ENCODE peak calls at places on chromosome 7, in five cellular contexts. P, B, R, Z and E are unnamed samples.

GRCh38 chr7:26618458-26618857 is 245.9 kb downstream of the SKAP2 start:
- DNase-seq in P (no peak), B (no peak), R (no peak), Z (no peak), E (no peak)

GRCh38 chr7:5183155-5183554 is 6.9 kb upstream of the WIPI2 start:
- DNase-seq in P (no peak), B (no peak), R (no peak), Z (no peak), E (no peak)

GRCh38 chr7:125828153-125828690 is 898.6 kb upstream of the POT1 start:
- DNase-seq in P (no peak), B (no peak), R (no peak), Z (no peak), E (no peak)

GRCh38 chr7:123748734-123749536 is at the start of gene WASL:
- DNase-seq in P (peak), B (peak), R (peak), Z (peak), E (peak)

GRCh38 chr7:151312831-151313809 is 28.5 kb upstream of the NUB1 start:
- DNase-seq in P (no peak), B (no peak), R (no peak), Z (no peak), E (no peak)

GRCh38 chr7:132773527-132773956 is 197.3 kb upstream of the PLXNA4 start:
- DNase-seq in P (no peak), B (peak), R (no peak), Z (no peak), E (peak)

GRCh38 chr7:44965441-44965903 is 13.3 kb downstream of the MYO1G start:
- DNase-seq in P (no peak), B (no peak), R (no peak), Z (no peak), E (no peak)

GRCh38 chr7:129053938-129054437 is 923 bp downstream of the TNPO3 start:
- DNase-seq in P (peak), B (peak), R (no peak), Z (peak), E (peak)

GRCh38 chr7:155851892-155852291 is 39.6 kb upstream of the SHH start:
- DNase-seq in P (no peak), B (no peak), R (no peak), Z (no peak), E (no peak)

GRCh38 chr7:108246227-108246837 is 116.2 kb upstream of the LAMB4 start:
- DNase-seq in P (no peak), B (peak), R (no peak), Z (no peak), E (peak)

GRCh38 chr7:139334399-139335150 is 6.6 kb upstream of the FMC1 start:
- DNase-seq in P (no peak), B (no peak), R (no peak), Z (no peak), E (no peak)

GRCh38 chr7:7595451-7595850 is 28.8 kb downstream of the MIOS start:
- DNase-seq in P (peak), B (peak), R (no peak), Z (peak), E (peak)

GRCh38 chr7:105776986-105777910 is 99.2 kb downstream of the ATXN7L1 start:
- DNase-seq in P (no peak), B (peak), R (no peak), Z (no peak), E (no peak)

GRCh38 chr7:124764071-124764846 is 1.3 kb downstream of the GPR37 start:
- DNase-seq in P (no peak), B (no peak), R (no peak), Z (peak), E (no peak)

GRCh38 chr7:29341156-29341555 is 146.6 kb downstream of the CHN2 start:
- DNase-seq in P (no peak), B (no peak), R (no peak), Z (no peak), E (no peak)

GRCh38 chr7:65832281-65832680 is 40.6 kb upstream of the VKORC1L1 start:
- DNase-seq in P (no peak), B (peak), R (no peak), Z (peak), E (peak)

GRCh38 chr7:7114575-7115291 is 67.6 kb upstream of the C1GALT1 start:
- DNase-seq in P (peak), B (no peak), R (no peak), Z (no peak), E (peak)

GRCh38 chr7:125316451-125316850 is 386.8 kb upstream of the POT1 start:
- DNase-seq in P (peak), B (no peak), R (peak), Z (peak), E (no peak)

GRCh38 chr7:100676501-100677306 is 3.2 kb downstream of the GNB2 start:
- DNase-seq in P (no peak), B (no peak), R (no peak), Z (no peak), E (no peak)

GRCh38 chr7:153530441-153530840 is 521.8 kb upstream of the DPP6 start:
- DNase-seq in P (no peak), B (no peak), R (no peak), Z (no peak), E (no peak)

GRCh38 chr7:116455009-116455408 is 44.5 kb upstream of the CAV2 start:
- DNase-seq in P (no peak), B (peak), R (no peak), Z (no peak), E (peak)

GRCh38 chr7:20307901-20308300 is 22.8 kb upstream of the ITGB8 start:
- DNase-seq in P (peak), B (no peak), R (no peak), Z (peak), E (no peak)

GRCh38 chr7:47647213-47647985 is 65.5 kb upstream of the TNS3 start:
- DNase-seq in P (no peak), B (no peak), R (no peak), Z (peak), E (no peak)

GRCh38 chr7:70923086-70923845 is 208.7 kb upstream of the GALNT17 start:
- DNase-seq in P (no peak), B (no peak), R (no peak), Z (peak), E (no peak)

GRCh38 chr7:155643804-155644177 is 670 bp upstream of the RBM33 start:
- DNase-seq in P (peak), B (peak), R (no peak), Z (no peak), E (no peak)

GRCh38 chr7:75629042-75629441 is 109.7 kb downstream of the HIP1 start:
- DNase-seq in P (no peak), B (no peak), R (no peak), Z (no peak), E (no peak)

GRCh38 chr7:94509264-94509878 is at the start of gene CASD1:
- DNase-seq in P (peak), B (peak), R (peak), Z (peak), E (peak)

GRCh38 chr7:1156782-1157535 is 3.0 kb downstream of the ZFAND2A start:
- DNase-seq in P (no peak), B (peak), R (no peak), Z (no peak), E (peak)

GRCh38 chr7:132739271-132739955 is 163.1 kb upstream of the PLXNA4 start:
- DNase-seq in P (no peak), B (peak), R (no peak), Z (peak), E (peak)

GRCh38 chr7:114879554-114879953 is 42.3 kb upstream of the MDFIC start:
- DNase-seq in P (no peak), B (peak), R (no peak), Z (no peak), E (peak)

GRCh38 chr7:3981281-3981680 is 680.2 kb downstream of the SDK1 start:
- DNase-seq in P (no peak), B (no peak), R (no peak), Z (peak), E (no peak)